ENCODE peak calls at places on chromosome 10, in six cellular contexts. W, K, N, V, O and F are unnamed samples. For H3K36me3, the result is how much of the 10 kb centered on the place peaks cover.

GRCh38 chr10:88455831-88456230 is 127.3 kb downstream of the RNLS start:
- DNase-seq in W (no peak), K (no peak), N (no peak), V (no peak), O (no peak), F (no peak)

GRCh38 chr10:83603708-83604107 is 535.6 kb upstream of the GHITM start:
- DNase-seq in W (no peak), K (peak), N (no peak), V (no peak), O (no peak), F (no peak)

GRCh38 chr10:22713853-22714523 is 390 bp downstream of the PIP4K2A start:
- DNase-seq in W (peak), K (no peak), N (peak), V (peak), O (no peak), F (peak)

GRCh38 chr10:43380610-43381222 is 9.3 kb downstream of the FXYD4 start:
- DNase-seq in W (no peak), K (peak), N (no peak), V (no peak), O (no peak), F (no peak)

GRCh38 chr10:68251146-68251545 is 19.2 kb upstream of the ATOH7 start:
- DNase-seq in W (no peak), K (no peak), N (no peak), V (no peak), O (no peak), F (no peak)

GRCh38 chr10:109933984-109934565 is 10.8 kb upstream of the XPNPEP1 start:
- DNase-seq in W (no peak), K (peak), N (no peak), V (no peak), O (no peak), F (no peak)

GRCh38 chr10:42830237-42830636 is 47.6 kb downstream of the BMS1 start:
- DNase-seq in W (no peak), K (no peak), N (no peak), V (no peak), O (no peak), F (no peak)

GRCh38 chr10:56231436-56231835 is 129.6 kb downstream of the ZWINT start:
- DNase-seq in W (no peak), K (no peak), N (no peak), V (no peak), O (no peak), F (no peak)

GRCh38 chr10:106705576-106706526 is 458.7 kb downstream of the SORCS1 start:
- DNase-seq in W (peak), K (peak), N (no peak), V (no peak), O (peak), F (no peak)

GRCh38 chr10:116170815-116171250 is 102.2 kb downstream of the GFRA1 start:
- DNase-seq in W (no peak), K (peak), N (no peak), V (no peak), O (no peak), F (no peak)

GRCh38 chr10:127094984-127095383 is 101.4 kb downstream of the INSYN2A start:
- DNase-seq in W (no peak), K (no peak), N (no peak), V (no peak), O (no peak), F (no peak)

GRCh38 chr10:7408494-7409044 is 2.3 kb downstream of the SFMBT2 start:
- DNase-seq in W (peak), K (peak), N (peak), V (peak), O (peak), F (peak)

GRCh38 chr10:16594106-16594505 is 72.4 kb upstream of the C1QL3 start:
- DNase-seq in W (no peak), K (no peak), N (no peak), V (no peak), O (no peak), F (no peak)

DNA sequence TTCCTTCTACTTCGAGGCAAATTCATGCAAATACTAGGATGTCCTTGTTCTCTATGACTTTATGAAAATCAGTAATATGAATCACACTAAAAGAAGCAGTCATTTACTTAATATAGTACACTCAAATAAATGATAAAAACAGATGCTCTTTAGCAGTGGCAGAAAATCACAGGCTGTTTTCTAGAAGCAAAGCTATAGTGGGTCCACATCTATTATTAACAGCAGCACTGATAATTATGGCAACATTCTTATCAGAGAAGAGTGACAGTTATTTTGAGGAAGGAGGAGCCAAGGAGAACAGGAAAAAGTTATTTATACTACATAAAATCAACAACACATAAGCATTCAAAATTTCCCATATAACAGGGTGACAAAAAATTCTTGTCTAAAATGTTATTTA is 16.5 kb downstream of the KIF5B start:
- DNase-seq in W (no peak), K (no peak), N (no peak), V (no peak), O (no peak), F (no peak)
- H3K36me3 ChIP-seq in W (under half), K (under half), N (under half), V (under half), O (under half), F (half or more)

GRCh38 chr10:120891367-120891766 is 40.2 kb downstream of the WDR11 start:
- DNase-seq in W (no peak), K (peak), N (no peak), V (no peak), O (no peak), F (no peak)
- H3K36me3 ChIP-seq in W (under half), K (under half), N (under half), V (under half), O (under half), F (half or more)

GRCh38 chr10:114600067-114600466 is 58.0 kb downstream of the ABLIM1 start:
- DNase-seq in W (no peak), K (no peak), N (no peak), V (no peak), O (no peak), F (no peak)
- H3K36me3 ChIP-seq in W (under half), K (under half), N (under half), V (under half), O (under half), F (under half)

DNA sequence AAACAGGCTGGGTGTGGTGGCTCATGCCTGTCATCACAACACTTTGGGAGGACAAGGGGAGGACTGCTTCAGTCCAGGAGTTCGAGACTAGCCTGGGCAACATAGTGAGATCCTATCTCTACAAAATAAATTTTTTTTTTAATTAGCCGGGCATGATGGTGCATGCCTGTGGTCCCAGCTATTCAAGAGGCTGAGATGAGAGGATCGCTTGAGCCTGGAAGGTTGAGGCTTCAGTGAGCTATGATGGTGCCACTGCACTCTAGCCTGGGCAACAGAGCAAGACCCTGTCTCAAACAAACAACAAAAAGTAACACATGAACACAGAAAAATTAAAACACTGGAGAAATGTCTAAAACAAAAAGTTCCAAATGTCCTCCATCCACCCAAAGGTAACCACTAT is 22.9 kb downstream of the PIK3AP1 start:
- DNase-seq in W (no peak), K (no peak), N (no peak), V (no peak), O (no peak), F (no peak)
- H3K36me3 ChIP-seq in W (under half), K (under half), N (under half), V (under half), O (under half), F (under half)

DNA sequence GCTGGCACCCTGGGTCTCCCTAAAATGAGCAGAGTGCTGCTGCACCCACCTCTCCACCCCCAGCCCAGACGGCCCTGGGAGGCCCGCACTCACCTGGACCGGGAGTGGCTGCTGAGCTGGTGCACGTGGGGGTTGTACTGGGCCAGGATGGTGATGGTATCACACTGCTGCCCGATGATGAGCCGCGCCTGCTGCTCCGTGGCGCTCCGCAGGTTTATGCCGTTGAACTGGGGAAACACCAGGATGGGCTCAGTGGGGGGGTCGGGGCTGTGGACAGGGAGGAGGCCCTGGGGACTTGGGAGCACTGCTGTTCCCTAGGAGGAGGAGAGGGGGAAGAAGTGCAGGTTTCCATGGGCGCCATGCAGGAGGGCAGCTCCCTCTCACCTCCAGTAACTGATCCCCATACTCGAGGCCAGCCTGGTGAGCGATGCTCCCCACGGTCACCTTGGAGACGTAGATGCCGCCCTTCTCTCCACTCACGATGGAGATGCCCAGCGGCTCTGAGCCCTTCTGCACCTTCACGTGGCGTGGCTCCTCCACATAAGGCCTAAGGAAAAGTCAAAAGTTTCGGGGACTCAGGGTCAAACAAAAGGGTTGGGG is 114.6 kb downstream of the DLG5 start:
- DNase-seq in W (no peak), K (no peak), N (no peak), V (peak), O (no peak), F (no peak)
- H3K36me3 ChIP-seq in W (under half), K (under half), N (under half), V (half or more), O (under half), F (half or more)

GRCh38 chr10:48729941-48730457 is 45.3 kb downstream of the WDFY4 start:
- DNase-seq in W (no peak), K (no peak), N (no peak), V (no peak), O (no peak), F (no peak)

GRCh38 chr10:48725708-48726107 is 41.0 kb downstream of the WDFY4 start:
- DNase-seq in W (no peak), K (no peak), N (no peak), V (no peak), O (no peak), F (no peak)

GRCh38 chr10:48729222-48729621 is 44.5 kb downstream of the WDFY4 start:
- DNase-seq in W (no peak), K (no peak), N (no peak), V (no peak), O (no peak), F (no peak)

GRCh38 chr10:48731141-48731540 is 46.5 kb downstream of the WDFY4 start:
- DNase-seq in W (no peak), K (no peak), N (no peak), V (no peak), O (no peak), F (no peak)

GRCh38 chr10:48727866-48728265 is 43.2 kb downstream of the WDFY4 start:
- DNase-seq in W (no peak), K (no peak), N (no peak), V (no peak), O (no peak), F (no peak)
- H3K36me3 ChIP-seq in W (under half), K (under half), N (under half), V (under half), O (under half), F (under half)

GRCh38 chr10:28566458-28566857 is 33.5 kb downstream of the WAC start:
- DNase-seq in W (no peak), K (peak), N (no peak), V (no peak), O (no peak), F (no peak)
- H3K36me3 ChIP-seq in W (under half), K (under half), N (under half), V (under half), O (under half), F (under half)

DNA sequence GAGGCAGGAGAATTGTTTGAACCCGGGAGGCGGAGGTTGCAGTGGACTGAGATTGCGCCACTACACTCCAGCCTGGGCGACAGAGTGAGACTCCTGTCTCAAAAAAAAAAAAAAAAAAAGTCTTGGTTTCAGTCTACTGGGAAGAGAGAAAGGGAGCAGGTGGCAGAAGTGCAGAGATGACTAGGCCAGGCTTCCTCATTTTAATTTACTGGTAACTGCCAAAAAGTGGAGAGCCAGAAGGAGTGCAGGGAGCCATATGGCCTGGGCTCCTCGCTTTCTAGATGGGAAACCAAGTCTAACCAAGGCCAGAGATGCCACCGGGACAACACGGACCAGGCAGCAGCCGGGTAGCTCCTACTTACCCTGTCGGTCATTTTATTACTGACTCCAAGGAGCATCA is 12.2 kb downstream of the SEPHS1 start:
- DNase-seq in W (no peak), K (no peak), N (no peak), V (no peak), O (no peak), F (no peak)
- H3K36me3 ChIP-seq in W (under half), K (under half), N (under half), V (under half), O (under half), F (under half)

GRCh38 chr10:102813734-102814455 is 23.3 kb downstream of the CYP17A1 start:
- DNase-seq in W (no peak), K (peak), N (peak), V (peak), O (no peak), F (no peak)

GRCh38 chr10:102814456-102814871 is 22.7 kb downstream of the CYP17A1 start:
- DNase-seq in W (peak), K (peak), N (no peak), V (peak), O (no peak), F (no peak)

GRCh38 chr10:102811346-102811745 is 25.9 kb downstream of the CYP17A1 start:
- DNase-seq in W (no peak), K (no peak), N (no peak), V (no peak), O (no peak), F (no peak)

GRCh38 chr10:102812213-102812876 is 24.9 kb downstream of the CYP17A1 start:
- DNase-seq in W (no peak), K (no peak), N (no peak), V (no peak), O (no peak), F (no peak)

GRCh38 chr10:102813017-102813541 is 24.1 kb downstream of the CYP17A1 start:
- DNase-seq in W (no peak), K (no peak), N (no peak), V (no peak), O (no peak), F (no peak)
- H3K36me3 ChIP-seq in W (under half), K (under half), N (under half), V (under half), O (under half), F (half or more)

DNA sequence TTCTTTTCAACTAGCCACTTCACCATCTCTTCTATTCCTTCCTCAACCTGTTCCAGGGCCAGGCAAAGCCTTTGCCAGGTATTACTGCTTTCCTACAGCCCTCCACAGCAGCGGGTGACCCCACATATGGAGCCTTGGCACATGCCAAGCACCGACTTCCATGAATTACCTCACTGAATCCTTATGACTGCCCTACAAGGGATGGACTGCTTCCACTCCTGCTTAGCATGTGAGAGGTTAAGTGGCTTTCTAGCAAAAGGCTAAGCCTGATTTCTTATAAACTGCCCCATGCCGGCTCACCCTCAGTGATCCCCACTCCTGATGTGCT is 44.0 kb upstream of the PDLIM1 start:
- DNase-seq in W (no peak), K (no peak), N (no peak), V (no peak), O (no peak), F (no peak)
- H3K36me3 ChIP-seq in W (under half), K (under half), N (under half), V (under half), O (under half), F (under half)